ENCODE peak calls at places on chromosomes 11 and 22, in nine cellular contexts. One of them, this sample, is unnamed.

GRCh38 chr11:65090628-65091027 is 5.4 kb upstream of the VPS51 start:
- DNase-seq in H54: no peak
- DNase-seq in endothelial cell of umbilical vein: no peak
- DNase-seq in transverse colon: no peak
- DNase-seq in breast epithelium: no peak
- DNase-seq in IMR-90: no peak
- DNase-seq in heart left ventricle: no peak
- DNase-seq in upper lobe of left lung: no peak
- DNase-seq in ovary: no peak
- DNase-seq in this sample: no peak

GRCh38 chr11:113894421-113894996 is 10.1 kb upstream of the HTR3B start:
- DNase-seq in ovary: no peak
- DNase-seq in heart left ventricle: no peak
- DNase-seq in transverse colon: no peak
- DNase-seq in endothelial cell of umbilical vein: no peak
- DNase-seq in breast epithelium: no peak
- DNase-seq in IMR-90: no peak
- DNase-seq in H54: no peak
- DNase-seq in upper lobe of left lung: no peak
- DNase-seq in this sample: no peak

GRCh38 chr11:27076121-27076589 is 35.5 kb downstream of the BBOX1 start:
- DNase-seq in ovary: no peak
- DNase-seq in upper lobe of left lung: no peak
- DNase-seq in endothelial cell of umbilical vein: no peak
- DNase-seq in H54: no peak
- DNase-seq in IMR-90: no peak
- DNase-seq in breast epithelium: no peak
- DNase-seq in transverse colon: no peak
- DNase-seq in heart left ventricle: no peak
- DNase-seq in this sample: no peak

GRCh38 chr11:9061807-9062206 is 29.6 kb downstream of the SCUBE2 start:
- DNase-seq in breast epithelium: no peak
- DNase-seq in heart left ventricle: no peak
- DNase-seq in endothelial cell of umbilical vein: no peak
- DNase-seq in transverse colon: no peak
- DNase-seq in H54: no peak
- DNase-seq in upper lobe of left lung: no peak
- DNase-seq in IMR-90: no peak
- DNase-seq in ovary: no peak
- DNase-seq in this sample: no peak

GRCh38 chr11:78851883-78852586 is 277.4 kb upstream of the NARS2 start:
- DNase-seq in transverse colon: peak; percentile 13
- DNase-seq in H54: no peak
- DNase-seq in upper lobe of left lung: no peak
- DNase-seq in breast epithelium: no peak
- DNase-seq in heart left ventricle: no peak
- DNase-seq in ovary: no peak
- DNase-seq in endothelial cell of umbilical vein: no peak
- DNase-seq in IMR-90: no peak
- DNase-seq in this sample: no peak

GRCh38 chr11:35579557-35580396 is 38.5 kb upstream of the FJX1 start:
- DNase-seq in upper lobe of left lung: no peak
- DNase-seq in heart left ventricle: no peak
- DNase-seq in IMR-90: peak; percentile 99
- DNase-seq in breast epithelium: no peak
- DNase-seq in ovary: no peak
- DNase-seq in H54: peak; percentile 42
- DNase-seq in endothelial cell of umbilical vein: no peak
- DNase-seq in transverse colon: no peak
- DNase-seq in this sample: no peak

GRCh38 chr22:28958611-28959010 is 75.2 kb downstream of the ZNRF3 start:
- DNase-seq in heart left ventricle: no peak
- DNase-seq in transverse colon: no peak
- DNase-seq in upper lobe of left lung: no peak
- DNase-seq in ovary: no peak
- DNase-seq in breast epithelium: no peak
- DNase-seq in IMR-90: peak; percentile 52
- DNase-seq in H54: no peak
- DNase-seq in endothelial cell of umbilical vein: no peak
- DNase-seq in this sample: no peak

GRCh38 chr11:66080055-66080817 is 10.2 kb downstream of the PACS1 start:
- DNase-seq in H54: peak; percentile 53
- DNase-seq in ovary: no peak
- DNase-seq in upper lobe of left lung: no peak
- DNase-seq in IMR-90: peak; percentile 82
- DNase-seq in transverse colon: peak; percentile 54
- DNase-seq in endothelial cell of umbilical vein: peak; percentile 21
- DNase-seq in heart left ventricle: peak; percentile 64
- DNase-seq in breast epithelium: no peak
- DNase-seq in this sample: peak; percentile 76

GRCh38 chr22:39815882-39816395 is 77.6 kb downstream of the ENTHD1 start:
- DNase-seq in breast epithelium: no peak
- DNase-seq in IMR-90: no peak
- DNase-seq in upper lobe of left lung: no peak
- DNase-seq in ovary: no peak
- DNase-seq in endothelial cell of umbilical vein: no peak
- DNase-seq in H54: no peak
- DNase-seq in heart left ventricle: no peak
- DNase-seq in transverse colon: no peak
- DNase-seq in this sample: no peak

GRCh38 chr11:11069741-11070550 is 212.1 kb upstream of the ZBED5 start:
- DNase-seq in heart left ventricle: no peak
- DNase-seq in breast epithelium: no peak
- DNase-seq in IMR-90: no peak
- DNase-seq in upper lobe of left lung: no peak
- DNase-seq in ovary: no peak
- DNase-seq in transverse colon: no peak
- DNase-seq in H54: no peak
- DNase-seq in endothelial cell of umbilical vein: no peak
- DNase-seq in this sample: no peak

GRCh38 chr11:78318733-78319132 is 98.9 kb downstream of the GAB2 start:
- DNase-seq in breast epithelium: no peak
- DNase-seq in heart left ventricle: no peak
- DNase-seq in IMR-90: no peak
- DNase-seq in ovary: no peak
- DNase-seq in transverse colon: no peak
- DNase-seq in endothelial cell of umbilical vein: no peak
- DNase-seq in upper lobe of left lung: no peak
- DNase-seq in H54: no peak
- DNase-seq in this sample: no peak

GRCh38 chr11:68479390-68479789 is 18.8 kb downstream of the PPP6R3 start:
- DNase-seq in breast epithelium: no peak
- DNase-seq in heart left ventricle: no peak
- DNase-seq in upper lobe of left lung: no peak
- DNase-seq in endothelial cell of umbilical vein: no peak
- DNase-seq in H54: no peak
- DNase-seq in ovary: no peak
- DNase-seq in IMR-90: no peak
- DNase-seq in transverse colon: no peak
- DNase-seq in this sample: no peak

GRCh38 chr11:836274-836673 is 3.5 kb downstream of the CD151 start:
- DNase-seq in heart left ventricle: no peak
- DNase-seq in breast epithelium: no peak
- DNase-seq in upper lobe of left lung: peak; percentile 70
- DNase-seq in endothelial cell of umbilical vein: no peak
- DNase-seq in ovary: no peak
- DNase-seq in transverse colon: no peak
- DNase-seq in H54: no peak
- DNase-seq in IMR-90: no peak
- DNase-seq in this sample: no peak
- TF ChIP-seq POLR2A in heart left ventricle: no peak
- TF ChIP-seq POLR2A in breast epithelium: no peak
- TF ChIP-seq POLR2A in upper lobe of left lung: no peak
- TF ChIP-seq POLR2A in endothelial cell of umbilical vein: no peak
- TF ChIP-seq POLR2A in ovary: no peak
- TF ChIP-seq POLR2A in transverse colon: no peak
- TF ChIP-seq POLR2A in H54: no peak
- TF ChIP-seq POLR2A in IMR-90: no peak
- TF ChIP-seq POLR2A in this sample: no peak

GRCh38 chr11:93737904-93738612 is 3.2 kb downstream of the TAF1D start:
- DNase-seq in ovary: no peak
- DNase-seq in endothelial cell of umbilical vein: peak; percentile 54
- DNase-seq in upper lobe of left lung: no peak
- DNase-seq in transverse colon: no peak
- DNase-seq in heart left ventricle: no peak
- DNase-seq in IMR-90: peak; percentile 18
- DNase-seq in breast epithelium: no peak
- DNase-seq in H54: no peak
- DNase-seq in this sample: peak; percentile 38
- TF ChIP-seq POLR2A in ovary: no peak
- TF ChIP-seq POLR2A in endothelial cell of umbilical vein: peak; percentile 67
- TF ChIP-seq POLR2A in upper lobe of left lung: no peak
- TF ChIP-seq POLR2A in transverse colon: no peak
- TF ChIP-seq POLR2A in heart left ventricle: no peak
- TF ChIP-seq POLR2A in IMR-90: no peak
- TF ChIP-seq POLR2A in breast epithelium: no peak
- TF ChIP-seq POLR2A in H54: no peak
- TF ChIP-seq POLR2A in this sample: no peak

DNA sequence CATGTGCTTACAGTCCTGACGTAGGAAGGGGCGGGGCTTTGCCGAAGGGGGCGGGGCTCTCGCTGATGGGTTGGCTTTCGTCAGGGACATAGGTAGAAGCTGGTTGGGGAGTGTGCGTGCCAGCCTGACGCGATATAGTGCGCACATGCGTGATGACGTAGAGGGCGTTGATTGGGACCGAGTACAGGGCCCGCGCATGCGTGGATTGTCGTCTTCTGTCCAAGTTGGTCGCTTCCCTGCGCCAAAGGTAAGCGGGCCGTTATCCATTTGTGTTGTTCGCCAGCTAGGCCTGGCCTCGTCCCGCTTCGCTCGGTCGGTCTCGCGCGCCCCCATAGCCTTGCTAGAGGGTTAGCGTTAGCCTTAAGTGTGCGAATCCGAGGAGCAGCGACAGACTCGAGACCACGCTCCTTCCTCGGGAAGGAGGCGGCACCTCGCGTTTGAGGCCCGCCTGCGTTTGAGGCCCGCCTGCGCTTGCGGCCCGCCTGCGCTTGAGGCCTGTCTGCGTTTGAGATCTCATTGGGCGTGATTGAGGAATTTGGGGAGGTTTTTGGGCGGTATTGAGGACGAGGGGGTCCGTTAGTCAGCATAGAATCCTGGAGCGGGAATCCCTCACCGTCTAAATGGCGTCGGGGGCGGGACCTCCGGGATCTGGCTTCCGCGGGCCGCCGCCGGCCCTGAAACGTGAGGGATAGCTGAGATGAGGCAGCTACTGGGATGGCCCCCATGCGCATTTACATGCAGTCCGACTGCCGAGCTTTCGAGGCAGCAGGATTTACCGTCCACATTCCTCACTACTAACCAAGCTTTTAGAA is at the start of gene XRCC6:
- DNase-seq in transverse colon: peak; percentile 100
- DNase-seq in upper lobe of left lung: peak; percentile 99
- DNase-seq in IMR-90: peak; percentile 100
- DNase-seq in H54: peak; percentile 93
- DNase-seq in ovary: peak; percentile 100
- DNase-seq in breast epithelium: peak; percentile 100
- DNase-seq in heart left ventricle: peak; percentile 100
- DNase-seq in endothelial cell of umbilical vein: peak; percentile 100
- DNase-seq in this sample: peak; percentile 100
- TF ChIP-seq POLR2A in transverse colon: peak; percentile 89
- TF ChIP-seq POLR2A in upper lobe of left lung: peak; percentile 66
- TF ChIP-seq POLR2A in IMR-90: peak; percentile 94
- TF ChIP-seq POLR2A in H54: peak; percentile 68
- TF ChIP-seq POLR2A in ovary: peak; percentile 98
- TF ChIP-seq POLR2A in breast epithelium: peak; percentile 79
- TF ChIP-seq POLR2A in heart left ventricle: peak; percentile 75
- TF ChIP-seq POLR2A in endothelial cell of umbilical vein: peak; percentile 96
- TF ChIP-seq POLR2A in this sample: peak; percentile 93

GRCh38 chr11:796565-797299 is 1.3 kb downstream of the SLC25A22 start:
- DNase-seq in ovary: no peak
- DNase-seq in H54: no peak
- DNase-seq in upper lobe of left lung: peak; percentile 59
- DNase-seq in breast epithelium: no peak
- DNase-seq in endothelial cell of umbilical vein: no peak
- DNase-seq in IMR-90: no peak
- DNase-seq in transverse colon: peak; percentile 37
- DNase-seq in heart left ventricle: no peak
- DNase-seq in this sample: no peak

GRCh38 chr11:797300-798092 is 585 bp downstream of the SLC25A22 start:
- DNase-seq in ovary: peak; percentile 81
- DNase-seq in upper lobe of left lung: peak; percentile 95
- DNase-seq in H54: no peak
- DNase-seq in endothelial cell of umbilical vein: peak; percentile 80
- DNase-seq in breast epithelium: no peak
- DNase-seq in heart left ventricle: peak; percentile 73
- DNase-seq in transverse colon: peak; percentile 80
- DNase-seq in IMR-90: peak; percentile 84
- DNase-seq in this sample: peak; percentile 80

GRCh38 chr11:794013-794765 is 3.9 kb downstream of the SLC25A22 start:
- DNase-seq in breast epithelium: no peak
- DNase-seq in upper lobe of left lung: peak; percentile 81
- DNase-seq in ovary: no peak
- DNase-seq in heart left ventricle: no peak
- DNase-seq in endothelial cell of umbilical vein: no peak
- DNase-seq in H54: no peak
- DNase-seq in IMR-90: no peak
- DNase-seq in transverse colon: no peak
- DNase-seq in this sample: no peak

GRCh38 chr11:794766-795637 is 3.1 kb downstream of the SLC25A22 start:
- DNase-seq in heart left ventricle: no peak
- DNase-seq in IMR-90: no peak
- DNase-seq in ovary: peak; percentile 58
- DNase-seq in upper lobe of left lung: peak; percentile 86
- DNase-seq in transverse colon: peak; percentile 43
- DNase-seq in H54: no peak
- DNase-seq in endothelial cell of umbilical vein: no peak
- DNase-seq in breast epithelium: no peak
- DNase-seq in this sample: no peak

DNA sequence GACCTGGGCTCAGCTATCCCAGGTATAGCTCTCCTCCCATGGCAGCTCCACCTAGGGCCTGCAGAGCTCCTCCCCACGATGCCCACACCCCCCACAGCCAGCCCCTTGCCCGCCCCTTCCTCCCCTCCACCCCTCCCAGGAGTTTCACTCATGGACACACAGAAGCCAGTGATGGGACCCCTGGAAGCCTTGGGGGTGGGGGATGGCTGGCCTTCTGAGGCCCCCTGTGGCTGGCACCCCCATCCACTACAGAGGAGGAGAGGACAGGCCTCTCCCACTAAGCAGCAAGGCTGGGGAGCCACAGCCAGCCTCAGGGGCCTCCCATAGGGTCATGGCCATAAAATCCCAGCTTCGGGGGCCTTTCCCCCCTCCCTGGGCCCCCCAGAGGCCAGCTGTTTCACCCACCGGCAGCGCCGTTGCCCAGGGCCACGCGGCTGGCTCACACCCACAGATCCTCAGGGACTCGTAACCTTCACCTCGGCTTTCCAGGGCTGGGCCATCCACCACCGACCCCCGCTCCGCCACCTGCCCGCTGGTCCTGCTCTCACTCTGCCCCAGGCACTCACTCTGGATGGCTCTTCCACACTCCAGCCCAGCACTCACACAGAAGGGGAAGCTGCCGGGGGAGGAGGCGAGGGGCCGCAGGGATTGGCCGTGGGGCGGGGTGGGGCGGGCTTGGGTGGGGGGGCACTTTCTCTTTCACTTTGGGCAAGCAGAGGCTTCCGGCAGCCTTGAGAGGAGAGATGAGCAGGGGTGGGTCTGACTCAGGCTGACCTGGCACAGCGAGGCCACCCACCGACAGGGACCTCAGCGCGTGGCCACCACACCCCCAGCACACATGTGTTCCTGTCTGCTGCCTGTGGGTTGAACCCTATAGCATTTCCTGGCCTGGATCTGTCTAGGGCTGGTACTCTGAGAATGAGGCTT is 2.2 kb downstream of the SLC25A22 start:
- DNase-seq in IMR-90: peak; percentile 89
- DNase-seq in transverse colon: peak; percentile 81
- DNase-seq in ovary: peak; percentile 80
- DNase-seq in breast epithelium: peak; percentile 61
- DNase-seq in H54: peak; percentile 97
- DNase-seq in endothelial cell of umbilical vein: peak; percentile 53
- DNase-seq in heart left ventricle: peak; percentile 74
- DNase-seq in upper lobe of left lung: peak; percentile 89
- DNase-seq in this sample: peak; percentile 90
- TF ChIP-seq POLR2A in IMR-90: peak; percentile 73
- TF ChIP-seq POLR2A in transverse colon: peak; percentile 35
- TF ChIP-seq POLR2A in ovary: no peak
- TF ChIP-seq POLR2A in breast epithelium: no peak
- TF ChIP-seq POLR2A in H54: peak; percentile 58
- TF ChIP-seq POLR2A in endothelial cell of umbilical vein: no peak
- TF ChIP-seq POLR2A in heart left ventricle: no peak
- TF ChIP-seq POLR2A in upper lobe of left lung: no peak
- TF ChIP-seq POLR2A in this sample: no peak